ENCODE peak calls at places on chromosomes 16 and 17, in four cellular contexts. I is kidney, L is astrocyte, F is IMR-90. Q is an unnamed sample.
A peak's percentile ranks its signal among the peaks of the same experiment; 100 is the strongest.

GRCh38 chr16:87661561-87661960 is 59.3 kb downstream of the JPH3 start:
- DNase-seq in I (no peak), F (peak; percentile 43), L (peak; percentile 9), Q (no peak)

GRCh38 chr17:72407336-72408121 is 286.7 kb downstream of the SOX9 start:
- DNase-seq in F (peak; percentile 99), I (peak; percentile 90), L (peak; percentile 97), Q (peak; percentile 86)

GRCh38 chr16:81524382-81524781 is 79.8 kb downstream of the CMIP start:
- DNase-seq in L (peak; percentile 59), F (no peak), I (no peak), Q (no peak)

GRCh38 chr17:4514779-4515178 is 16.1 kb downstream of the SPNS2 start:
- DNase-seq in F (no peak), L (no peak), I (no peak), Q (no peak)

GRCh38 chr16:5709889-5710288 is 612.3 kb upstream of the EEF2KMT start:
- DNase-seq in F (peak; percentile 0), I (no peak), L (peak; percentile 2), Q (no peak)

GRCh38 chr16:973366-973765 is 2.6 kb upstream of the LMF1 start:
- DNase-seq in I (no peak), F (no peak), L (no peak), Q (no peak)

GRCh38 chr16:88141580-88141979 is 190.3 kb downstream of the BANP start:
- DNase-seq in I (peak; percentile 29), F (no peak), L (no peak), Q (no peak)

GRCh38 chr17:2849327-2849670 is 53.1 kb downstream of the RAP1GAP2 start:
- DNase-seq in F (no peak), I (peak; percentile 91), L (no peak), Q (peak; percentile 48)

GRCh38 chr17:50686494-50687199 is 21.1 kb downstream of the ANKRD40 start:
- DNase-seq in I (peak; percentile 85), L (peak; percentile 90), F (peak; percentile 61), Q (peak; percentile 52)

GRCh38 chr16:17591655-17592405 is 121.1 kb upstream of the XYLT1 start:
- DNase-seq in F (no peak), L (no peak), I (no peak), Q (no peak)

GRCh38 chr17:2755941-2756724 is 6.7 kb upstream of the CCDC92B start:
- DNase-seq in I (no peak), L (no peak), F (no peak), Q (no peak)

GRCh38 chr17:73387746-73388577 is 76.2 kb upstream of the CDC42EP4 start:
- DNase-seq in F (no peak), I (peak; percentile 52), L (no peak), Q (no peak)

GRCh38 chr17:56665864-56666263 is 72.4 kb downstream of the NOG start:
- DNase-seq in F (no peak), I (no peak), L (no peak), Q (no peak)

GRCh38 chr17:41738077-41738800 is 3.8 kb upstream of the HAP1 start:
- DNase-seq in L (peak; percentile 28), I (peak; percentile 91), F (peak; percentile 68), Q (no peak)

GRCh38 chr16:31401436-31401835 is 8.3 kb downstream of the ITGAD start:
- DNase-seq in I (no peak), L (no peak), F (no peak), Q (no peak)

GRCh38 chr16:85250609-85251223 is 138.4 kb upstream of the CIBAR2 start:
- DNase-seq in F (no peak), I (no peak), L (no peak), Q (no peak)

GRCh38 chr16:57800213-57801097 is 1.8 kb downstream of the KIFC3 start:
- DNase-seq in L (no peak), F (no peak), I (peak; percentile 66), Q (no peak)
- H3K4me3 ChIP-seq in L (peak overlapping the region; percentile 86), F (no peak overlapping the region), I (peak overlapping the region; percentile 84), Q (peak overlapping the region; percentile 84)

GRCh38 chr16:2518823-2519710 is 1.1 kb upstream of the AMDHD2 start:
- DNase-seq in I (peak; percentile 88), L (no peak), F (no peak), Q (no peak)

GRCh38 chr16:2515180-2515803 is 1.5 kb downstream of the ATP6V0C start:
- DNase-seq in L (no peak), F (no peak), I (peak; percentile 76), Q (no peak)

GRCh38 chr16:2517954-2518605 is 2.1 kb upstream of the AMDHD2 start:
- DNase-seq in I (peak; percentile 55), L (no peak), F (no peak), Q (no peak)

GRCh38 chr16:2514333-2515179 is 804 bp downstream of the ATP6V0C start:
- DNase-seq in F (no peak), I (peak; percentile 86), L (no peak), Q (no peak)

GRCh38 chr16:2516391-2517240 is 2.9 kb downstream of the ATP6V0C start:
- DNase-seq in L (no peak), F (peak; percentile 10), I (peak; percentile 70), Q (no peak)
- H3K4me3 ChIP-seq in L (no peak overlapping the region), F (no peak overlapping the region), I (peak overlapping the region; percentile 91), Q (peak overlapping the region; percentile 97)

GRCh38 chr17:61733021-61733420 is 130.3 kb downstream of the BRIP1 start:
- DNase-seq in I (no peak), F (no peak), L (no peak), Q (no peak)
- H3K4me3 ChIP-seq in I (no peak overlapping the region), F (no peak overlapping the region), L (no peak overlapping the region), Q (no peak overlapping the region)

GRCh38 chr16:10879681-10880589 is 2.9 kb downstream of the CIITA start:
- DNase-seq in F (no peak), I (no peak), L (no peak), Q (no peak)

GRCh38 chr16:10878328-10878643 is 1.3 kb downstream of the CIITA start:
- DNase-seq in I (no peak), F (no peak), L (no peak), Q (no peak)

GRCh38 chr16:10877472-10877946 is 507 bp downstream of the CIITA start:
- DNase-seq in F (no peak), L (no peak), I (no peak), Q (no peak)

GRCh38 chr16:10880609-10881452 is 3.8 kb downstream of the CIITA start:
- DNase-seq in L (no peak), I (no peak), F (no peak), Q (no peak)

DNA sequence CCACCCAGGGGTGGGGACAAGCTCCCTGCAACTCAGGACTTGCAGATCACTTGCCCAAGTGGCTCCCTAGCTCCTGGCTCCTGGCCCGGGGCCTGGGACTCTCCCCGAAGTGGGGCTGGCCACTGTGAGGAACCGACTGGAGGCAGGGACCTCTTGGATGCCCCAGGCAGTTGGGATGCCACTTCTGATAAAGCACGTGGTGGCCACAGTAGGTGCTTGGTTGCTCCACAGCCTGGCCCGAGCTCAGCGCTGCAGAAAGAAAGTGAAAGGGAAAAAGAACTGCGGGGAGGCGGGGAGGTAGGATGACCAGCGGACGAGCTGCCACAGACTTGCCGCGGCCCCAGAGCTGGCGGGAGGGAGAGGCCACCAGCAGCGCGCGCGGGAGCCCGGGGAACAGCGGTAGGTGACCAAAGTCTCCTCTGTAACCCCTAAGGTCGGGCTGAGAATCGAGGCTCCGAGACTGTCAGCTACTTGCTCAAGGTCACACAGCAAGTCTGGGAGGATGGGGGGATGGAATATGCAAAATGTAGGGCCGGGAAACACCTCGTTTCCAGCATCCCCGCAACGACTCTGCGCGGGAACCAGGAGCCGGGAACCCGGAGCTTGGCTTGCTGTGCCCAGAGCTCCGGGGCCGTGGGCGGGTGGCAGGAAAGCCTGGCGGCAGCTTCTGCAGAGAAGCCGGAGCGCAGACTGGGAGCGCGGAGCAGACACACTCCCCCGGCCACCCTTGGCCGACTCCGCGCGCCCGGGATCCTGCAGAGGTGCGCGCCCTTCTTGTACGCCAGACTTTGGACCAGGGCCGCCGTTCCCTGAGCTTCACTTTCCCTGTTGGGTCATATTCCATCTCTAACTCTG is 1.9 kb downstream of the CIITA start:
- DNase-seq in L (no peak), F (peak; percentile 19), I (peak; percentile 90), Q (no peak)
- H3K4me3 ChIP-seq in L (peak overlapping the region; percentile 53), F (peak overlapping the region; percentile 51), I (peak overlapping the region; percentile 83), Q (peak overlapping the region; percentile 68)

DNA sequence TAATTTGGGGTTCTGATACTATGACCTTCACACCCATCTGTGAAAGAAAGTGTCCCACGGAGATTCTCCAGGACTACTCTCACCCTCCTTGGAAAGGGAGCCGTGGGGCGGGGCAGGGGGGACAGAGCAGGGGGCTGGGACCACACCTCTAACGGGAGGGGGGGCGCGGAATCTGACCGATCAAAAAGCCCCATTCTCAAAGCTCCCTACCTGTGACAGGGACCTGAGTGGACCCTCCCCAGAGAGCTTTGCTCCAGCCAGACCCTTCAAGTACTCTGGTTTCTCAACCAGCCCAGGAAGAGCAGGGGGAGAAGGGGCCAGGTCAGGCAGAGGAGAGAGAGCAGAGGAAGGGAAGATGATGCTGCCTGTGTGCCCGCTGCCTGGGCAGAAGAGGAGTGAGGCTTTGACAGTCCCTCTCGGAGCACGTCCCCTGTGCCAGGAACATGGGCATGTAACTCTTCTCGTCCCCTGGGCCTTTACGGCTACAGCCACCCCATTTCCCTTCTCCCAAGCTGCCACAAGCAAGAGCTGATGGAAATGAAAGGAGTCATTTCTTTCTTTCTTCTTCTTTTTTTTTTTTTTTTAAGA is 673 bp downstream of the XAF1 start:
- DNase-seq in I (no peak), F (no peak), L (no peak), Q (no peak)
- H3K4me3 ChIP-seq in I (peak overlapping the region; percentile 83), F (no peak overlapping the region), L (no peak overlapping the region), Q (peak overlapping the region; percentile 30)

DNA sequence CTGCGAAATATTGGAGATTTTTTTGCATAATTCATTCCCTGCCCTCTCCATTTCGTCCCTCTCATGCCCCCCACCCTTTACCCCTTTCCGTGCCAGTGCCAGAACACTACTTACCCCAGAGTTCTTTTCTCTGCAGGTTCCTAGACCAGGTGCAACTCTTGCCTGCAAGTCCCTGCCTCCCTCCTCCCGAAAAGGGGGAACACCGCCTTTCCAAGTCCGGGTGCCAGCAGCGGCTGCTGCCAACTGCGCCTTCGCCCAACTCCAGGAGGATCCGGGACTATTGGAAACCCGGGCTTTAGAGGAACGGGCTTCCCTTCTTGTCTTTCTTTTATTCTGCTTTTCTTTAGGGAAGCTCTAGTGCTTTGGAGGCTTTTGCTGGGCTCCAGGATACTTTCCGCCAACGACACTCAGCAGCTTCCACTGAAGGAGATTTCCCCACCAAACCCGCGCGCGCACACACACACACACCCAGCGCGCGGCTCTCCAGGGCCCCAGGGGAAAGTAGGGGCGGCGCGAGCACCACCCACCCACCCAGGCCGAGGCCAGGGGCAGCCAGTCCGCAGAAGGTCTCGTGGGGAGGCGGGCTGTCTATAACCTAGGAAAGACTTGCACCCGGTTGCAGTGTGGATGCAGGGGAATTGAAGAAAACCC is 770 bp upstream of the CA10 start:
- DNase-seq in I (peak; percentile 64), F (no peak), L (no peak), Q (no peak)
- H3K4me3 ChIP-seq in I (peak overlapping the region; percentile 57), F (no peak overlapping the region), L (no peak overlapping the region), Q (peak overlapping the region; percentile 39)

GRCh38 chr17:78345791-78346494 is 13.9 kb downstream of the SOCS3 start:
- DNase-seq in F (no peak), L (no peak), I (peak; percentile 51), Q (no peak)

GRCh38 chr17:78345172-78345571 is 14.7 kb downstream of the SOCS3 start:
- DNase-seq in L (no peak), I (peak; percentile 62), F (no peak), Q (no peak)

GRCh38 chr17:78343433-78344201 is 16.3 kb downstream of the SOCS3 start:
- DNase-seq in I (peak; percentile 94), L (no peak), F (no peak), Q (no peak)

GRCh38 chr17:78343099-78343432 is 16.8 kb downstream of the SOCS3 start:
- DNase-seq in I (peak; percentile 92), L (peak; percentile 91), F (peak; percentile 87), Q (no peak)

GRCh38 chr17:78344666-78345065 is 15.2 kb downstream of the SOCS3 start:
- DNase-seq in L (no peak), F (no peak), I (peak; percentile 73), Q (no peak)
- H3K4me3 ChIP-seq in L (no peak overlapping the region), F (no peak overlapping the region), I (no peak overlapping the region), Q (no peak overlapping the region)